ENCODE peak calls at places on chromosome 16, in five cellular contexts. N is testis, F is mucosa of descending colon, Y is AG04449, G is tibial nerve. T is an unnamed sample.

GRCh38 chr16:78045865-78046581 is 23.7 kb downstream of the CLEC3A start:
- DNase-seq in G (peak), Y (no peak), F (peak), N (peak), T (no peak)

GRCh38 chr16:81564368-81565060 is 119.9 kb downstream of the CMIP start:
- DNase-seq in F (no peak), N (no peak), G (no peak), Y (no peak), T (no peak)

GRCh38 chr16:2919511-2920255 is 8.0 kb downstream of the FLYWCH1 start:
- DNase-seq in F (peak), Y (no peak), N (peak), G (peak), T (no peak)

GRCh38 chr16:87550510-87550961 is 51.8 kb upstream of the JPH3 start:
- DNase-seq in F (peak), N (peak), Y (no peak), G (no peak), T (no peak)

GRCh38 chr16:88338896-88339295 is 43.9 kb upstream of the ZNF469 start:
- DNase-seq in Y (no peak), G (no peak), N (no peak), F (no peak), T (no peak)

GRCh38 chr16:12868788-12869187 is 32.6 kb upstream of the SHISA9 start:
- DNase-seq in Y (no peak), G (no peak), N (no peak), F (no peak), T (no peak)

GRCh38 chr16:22813946-22814325 is at the start of gene HS3ST2:
- DNase-seq in G (no peak), Y (no peak), N (peak), F (peak), T (no peak)

GRCh38 chr16:10749680-10750035 is 6.0 kb downstream of the NUBP1 start:
- DNase-seq in Y (no peak), N (no peak), F (no peak), G (no peak), T (no peak)

GRCh38 chr16:2897110-2897509 is 14.1 kb downstream of the FLYWCH2 start:
- DNase-seq in G (no peak), N (no peak), Y (no peak), F (no peak), T (no peak)

GRCh38 chr16:14539156-14539555 is 90.9 kb downstream of the PARN start:
- DNase-seq in Y (no peak), N (peak), F (no peak), G (no peak), T (no peak)

GRCh38 chr16:75023019-75023418 is 24.2 kb downstream of the ZNRF1 start:
- DNase-seq in N (no peak), G (no peak), F (no peak), Y (no peak), T (no peak)

GRCh38 chr16:77297996-77298637 is 98.9 kb downstream of the SYCE1L start:
- DNase-seq in N (no peak), F (no peak), Y (no peak), G (no peak), T (no peak)

GRCh38 chr16:88279998-88280397 is 102.8 kb upstream of the ZNF469 start:
- DNase-seq in F (no peak), G (no peak), N (no peak), Y (no peak), T (no peak)

GRCh38 chr16:1745900-1746692 is 25.2 kb downstream of the NME3 start:
- DNase-seq in G (no peak), F (no peak), Y (peak), N (no peak), T (no peak)

GRCh38 chr16:61936522-61936921 is 99.7 kb downstream of the CDH8 start:
- DNase-seq in G (no peak), Y (no peak), N (no peak), F (no peak), T (no peak)

GRCh38 chr16:1300664-1301476 is 8.6 kb upstream of the UBE2I start:
- DNase-seq in F (peak), G (no peak), Y (no peak), N (peak), T (no peak)

GRCh38 chr16:13453938-13454553 is 465.9 kb upstream of the ERCC4 start:
- DNase-seq in G (peak), F (peak), Y (no peak), N (peak), T (no peak)

GRCh38 chr16:70577256-70577698 is 53.7 kb downstream of the SF3B3 start:
- DNase-seq in G (no peak), Y (no peak), N (no peak), F (no peak), T (peak)

GRCh38 chr16:74603848-74604247 is 3.1 kb downstream of the GLG1 start:
- DNase-seq in F (no peak), N (no peak), G (no peak), Y (no peak), T (no peak)

GRCh38 chr16:74726736-74727135 is 26.1 kb upstream of the MLKL start:
- DNase-seq in Y (no peak), G (no peak), F (peak), N (peak), T (no peak)

GRCh38 chr16:49542391-49542891 is 168.8 kb downstream of the C16orf78 start:
- DNase-seq in Y (no peak), G (no peak), F (no peak), N (no peak), T (no peak)

GRCh38 chr16:85854935-85855334 is 44.0 kb upstream of the IRF8 start:
- DNase-seq in N (no peak), F (no peak), Y (no peak), G (no peak), T (no peak)

GRCh38 chr16:82331397-82331796 is 161.4 kb upstream of the MPHOSPH6 start:
- DNase-seq in Y (no peak), F (no peak), N (no peak), G (no peak), T (no peak)

GRCh38 chr16:89185062-89185751 is 13.7 kb downstream of the CDH15 start:
- DNase-seq in N (no peak), G (no peak), Y (no peak), F (no peak), T (no peak)

GRCh38 chr16:48526958-48527331 is 83.0 kb downstream of the N4BP1 start:
- DNase-seq in N (no peak), Y (no peak), F (no peak), G (no peak), T (no peak)

GRCh38 chr16:74025-74424 is 1.6 kb upstream of the RHBDF1 start:
- DNase-seq in G (no peak), Y (no peak), F (no peak), N (no peak), T (no peak)

GRCh38 chr16:74437-75318 is 2.2 kb upstream of the RHBDF1 start:
- DNase-seq in Y (no peak), G (no peak), N (no peak), F (no peak), T (no peak)

GRCh38 chr16:76535-77272 is 1.3 kb upstream of the MPG start:
- DNase-seq in F (peak), Y (no peak), N (peak), G (peak), T (peak)

GRCh38 chr16:77273-77806 is 685 bp upstream of the MPG start:
- DNase-seq in N (peak), G (no peak), F (peak), Y (no peak), T (no peak)

DNA sequence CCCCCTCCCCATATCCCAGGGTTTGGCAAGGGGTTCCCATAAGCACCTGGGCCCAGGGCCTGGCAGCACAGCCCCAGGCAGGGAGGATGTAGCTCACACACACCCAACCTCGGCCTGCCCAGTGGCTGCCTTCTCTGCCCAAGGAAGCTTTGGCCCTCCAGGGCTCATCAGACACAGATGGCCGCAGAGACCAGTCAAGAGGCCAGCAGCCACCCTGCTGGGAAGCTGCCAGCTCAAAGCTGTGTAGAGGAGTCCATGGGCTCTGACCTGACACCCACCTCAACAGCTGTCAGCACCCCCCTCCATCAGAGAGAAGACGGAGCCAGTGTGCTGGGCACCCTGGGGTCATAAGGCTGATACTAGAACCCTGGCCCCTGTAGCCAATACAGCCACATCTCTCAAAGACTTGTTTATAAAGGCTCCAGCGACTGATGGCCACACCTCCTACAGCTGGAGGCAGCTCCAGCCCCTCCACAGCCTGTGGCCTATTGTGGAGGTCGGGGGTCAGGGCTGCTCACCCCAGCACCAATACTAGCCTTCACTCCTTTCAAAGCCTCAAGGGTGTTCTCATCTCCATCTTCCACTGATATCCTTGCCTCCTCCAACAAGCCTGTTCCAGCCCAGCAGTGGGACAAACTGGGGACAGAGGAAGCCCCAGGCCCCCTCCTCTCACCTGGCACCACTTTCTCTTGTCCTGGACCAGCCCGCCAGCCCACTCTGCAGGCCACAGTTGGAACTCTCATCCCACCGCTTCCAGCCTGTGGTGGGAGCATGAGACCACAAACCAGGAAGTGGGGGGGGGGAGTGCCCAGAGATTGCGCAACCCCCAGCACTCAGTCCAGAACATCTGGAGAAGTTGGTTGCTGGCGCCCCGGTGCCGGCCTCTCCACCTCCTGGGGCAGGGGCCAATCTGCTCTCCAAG is 2.2 kb upstream of the MPG start:
- DNase-seq in G (peak), N (peak), F (peak), Y (no peak), T (no peak)
- TF ChIP-seq CTCF in G (no peak), N (no peak), F (no peak), Y (peak), T (peak)

DNA sequence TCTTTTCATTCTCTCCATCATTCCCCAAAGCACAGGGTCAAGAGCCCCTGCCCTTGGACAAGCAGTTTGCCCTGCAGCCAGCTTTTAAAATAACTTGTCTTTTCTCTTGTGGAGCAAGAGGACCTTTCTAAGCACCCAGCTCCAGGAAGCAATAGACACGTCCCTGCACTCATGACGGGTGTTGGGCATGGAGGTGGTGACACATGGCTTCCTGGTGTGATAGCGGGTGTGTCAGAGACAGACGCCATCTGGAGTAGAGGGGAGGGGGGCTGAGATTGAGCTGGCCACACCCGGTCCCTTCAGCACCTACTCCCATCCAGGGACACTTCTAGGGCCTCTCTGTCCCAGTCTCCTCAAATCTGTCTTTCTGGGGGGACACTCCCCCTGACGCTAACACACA is 216.4 kb upstream of the IRX3 start:
- DNase-seq in N (no peak), G (no peak), F (peak), Y (no peak), T (no peak)
- H3K4me3 ChIP-seq in N (no peak), G (no peak), F (no peak), Y (no peak), T (no peak)

GRCh38 chr16:58306327-58306726 is 11.5 kb upstream of the PRSS54 start:
- DNase-seq in Y (no peak), G (no peak), N (peak), F (peak), T (no peak)
- TF ChIP-seq CTCF in Y (peak), G (no peak), N (no peak), F (peak), T (no peak)

GRCh38 chr16:56617212-56618085 is 8.1 kb upstream of the MT1E start:
- DNase-seq in F (peak), Y (no peak), N (peak), G (no peak), T (no peak)
- H3K4me3 ChIP-seq in F (no peak), Y (peak), N (peak), G (peak), T (peak)

DNA sequence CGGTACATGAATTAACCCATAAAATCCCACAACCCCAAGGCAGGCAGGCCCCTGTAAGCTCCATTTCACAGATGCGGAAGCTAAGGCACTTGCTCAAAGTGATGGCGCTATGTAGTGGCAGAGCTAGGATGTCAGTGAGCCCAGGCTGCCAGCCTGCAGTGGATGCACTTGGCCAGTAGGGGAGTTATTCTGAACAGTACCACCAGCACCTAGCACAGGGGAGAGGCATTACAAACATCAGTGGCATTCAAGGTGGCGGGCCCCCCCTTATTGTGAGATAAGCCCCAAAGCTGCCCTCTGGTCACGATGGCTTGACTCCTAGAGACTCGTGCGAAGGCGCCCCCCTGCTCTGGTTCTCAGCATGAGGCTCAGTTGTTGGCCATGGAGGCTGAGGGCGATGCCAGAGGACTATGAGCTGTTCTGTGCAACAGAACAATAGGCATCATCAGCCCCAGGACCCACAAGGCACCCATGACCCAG is 33.8 kb downstream of the GTF3C1 start:
- DNase-seq in N (peak), G (no peak), Y (no peak), F (peak), T (no peak)
- TF ChIP-seq CTCF in N (no peak), G (no peak), Y (peak), F (no peak), T (peak)

DNA sequence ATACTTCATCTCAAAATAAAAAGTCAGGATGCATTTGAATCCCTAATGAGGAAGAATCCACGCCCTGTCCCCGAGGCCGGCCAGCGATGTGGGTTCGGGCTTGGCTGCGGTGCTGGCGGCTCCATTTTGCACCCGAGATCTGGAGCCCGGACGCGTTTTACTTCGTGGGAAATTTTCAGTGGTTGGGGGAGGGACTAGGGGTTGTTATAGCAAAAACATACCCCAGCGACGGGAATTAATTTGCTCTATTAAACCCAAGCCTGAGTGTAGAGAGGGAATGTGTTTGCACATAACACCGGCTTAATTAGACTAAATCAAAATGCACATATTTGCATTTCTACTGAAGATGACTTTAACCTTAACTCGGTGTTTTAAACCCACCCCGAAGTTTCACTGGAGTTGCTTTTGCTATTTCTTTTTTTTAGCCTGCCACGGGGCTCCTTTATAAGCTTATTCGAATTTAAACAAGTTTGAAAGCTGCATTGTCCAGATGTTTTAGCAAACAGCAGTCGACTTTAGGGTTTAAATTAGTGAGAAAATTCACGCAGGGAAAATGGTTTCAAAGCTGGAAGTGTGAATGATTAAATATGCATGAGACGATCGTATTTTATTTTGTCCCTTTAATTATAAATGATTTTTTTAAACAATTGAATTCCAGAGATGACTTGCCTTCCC is 4.9 kb downstream of the IRX5 start:
- DNase-seq in Y (no peak), N (no peak), G (no peak), F (no peak), T (no peak)
- H3K4me3 ChIP-seq in Y (peak), N (no peak), G (no peak), F (no peak), T (no peak)

DNA sequence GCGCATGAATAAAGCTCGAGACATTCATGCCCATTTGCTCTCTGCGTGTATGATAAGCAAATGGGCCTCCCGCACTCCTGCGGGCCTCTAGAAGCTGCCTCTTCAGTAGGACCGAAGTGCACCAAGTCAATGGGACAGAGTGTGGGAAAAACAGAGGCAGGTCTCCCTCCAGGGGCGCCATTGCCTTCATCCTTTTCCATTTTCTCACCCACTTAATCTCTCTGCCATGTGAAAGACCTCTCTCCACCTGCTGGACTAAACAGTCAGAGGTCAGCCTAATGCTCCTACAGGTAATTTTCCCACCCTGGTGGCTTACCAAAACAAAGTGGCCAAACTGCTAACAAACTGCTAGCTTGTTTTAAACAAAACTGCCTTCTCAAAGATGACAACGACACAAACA is 210.9 kb downstream of the ZFHX3 start:
- DNase-seq in G (no peak), F (no peak), N (no peak), Y (no peak), T (no peak)
- TF ChIP-seq CTCF in G (no peak), F (no peak), N (no peak), Y (no peak), T (no peak)

DNA sequence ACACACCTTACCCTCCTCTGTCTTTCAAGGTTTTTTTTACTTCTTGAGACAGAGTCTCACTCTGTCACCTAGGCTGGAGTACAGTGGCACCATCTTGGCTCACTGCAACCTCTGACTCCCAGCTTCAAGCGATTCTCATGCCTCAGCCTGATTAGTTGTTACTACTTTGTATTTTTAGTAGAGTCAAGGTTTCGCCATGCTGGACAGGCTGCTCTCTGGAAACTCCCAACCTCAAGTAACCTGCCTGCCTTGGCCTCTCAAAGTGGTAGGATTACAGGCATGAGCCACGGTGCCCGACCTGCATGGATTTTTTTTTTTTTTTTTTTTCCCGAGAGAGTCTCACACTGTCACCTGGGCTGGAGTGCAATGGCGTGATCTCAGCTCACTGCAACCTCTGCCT is 273.2 kb downstream of the RBFOX1 start:
- DNase-seq in Y (no peak), F (no peak), N (no peak), G (no peak), T (no peak)
- H3K4me3 ChIP-seq in Y (no peak), F (no peak), N (no peak), G (no peak), T (no peak)

GRCh38 chr16:84182680-84183571 is 3.9 kb downstream of the TAF1C start:
- DNase-seq in N (no peak), Y (no peak), F (no peak), G (no peak), T (no peak)

GRCh38 chr16:84183572-84183875 is 3.3 kb downstream of the TAF1C start:
- DNase-seq in F (no peak), Y (no peak), N (no peak), G (no peak), T (no peak)

GRCh38 chr16:84184775-84185174 is 2.1 kb downstream of the TAF1C start:
- DNase-seq in N (no peak), G (no peak), Y (no peak), F (no peak), T (no peak)

GRCh38 chr16:84182104-84182503 is 4.8 kb downstream of the TAF1C start:
- DNase-seq in G (no peak), Y (no peak), F (no peak), N (no peak), T (no peak)

GRCh38 chr16:84183911-84184310 is 2.9 kb downstream of the TAF1C start:
- DNase-seq in F (no peak), N (no peak), Y (no peak), G (no peak), T (no peak)
- TF ChIP-seq CTCF in F (no peak), N (no peak), Y (no peak), G (no peak), T (no peak)

T was measured in thoracic aorta.